ENCODE peak calls at places on chromosome 13, in four cellular contexts. G is cardiac fibroblast, P is BJ, A is OCI-LY7. O is an unnamed sample.

GRCh38 chr13:28356506-28357064 is 138.3 kb downstream of the FLT1 start:
- DNase-seq in G (peak), P (peak), A (no peak), O (no peak)

GRCh38 chr13:32134241-32134801 is 102.7 kb downstream of the FRY start:
- DNase-seq in A (no peak), G (peak), P (no peak), O (no peak)

GRCh38 chr13:97856001-97856675 is 97.3 kb upstream of the IPO5 start:
- DNase-seq in A (no peak), G (peak), P (no peak), O (no peak)

GRCh38 chr13:113926301-113926761 is 47.5 kb downstream of the C13orf46 start:
- DNase-seq in P (peak), G (peak), A (no peak), O (no peak)

GRCh38 chr13:29254971-29255370 is 340.5 kb downstream of the SLC7A1 start:
- DNase-seq in G (no peak), P (no peak), A (no peak), O (no peak)

GRCh38 chr13:34153428-34154180 is 335.7 kb downstream of the RFC3 start:
- DNase-seq in A (no peak), P (no peak), G (no peak), O (no peak)

GRCh38 chr13:76023644-76024043 is 387.5 kb downstream of the LMO7 start:
- DNase-seq in A (no peak), G (peak), P (no peak), O (no peak)

GRCh38 chr13:109465151-109465550 is 321.2 kb downstream of the IRS2 start:
- DNase-seq in A (no peak), P (peak), G (peak), O (no peak)

GRCh38 chr13:36207672-36208071 is 6.7 kb downstream of the SOHLH2 start:
- DNase-seq in P (no peak), A (no peak), G (peak), O (no peak)

GRCh38 chr13:104571161-104571889 is 1505.1 kb upstream of the SLC10A2 start:
- DNase-seq in P (peak), A (no peak), G (peak), O (peak)

GRCh38 chr13:46629811-46630413 is 76.9 kb downstream of the LRCH1 start:
- DNase-seq in A (no peak), P (no peak), G (no peak), O (no peak)

GRCh38 chr13:106612688-106613087 is 44.8 kb upstream of the ARGLU1 start:
- DNase-seq in P (no peak), G (peak), A (no peak), O (no peak)

GRCh38 chr13:97934590-97934989 is 18.9 kb upstream of the IPO5 start:
- DNase-seq in A (no peak), P (no peak), G (no peak), O (no peak)

GRCh38 chr13:99386911-99387788 is 80.0 kb upstream of the GPR183 start:
- DNase-seq in A (peak), P (no peak), G (peak), O (peak)

GRCh38 chr13:113537205-113537604 is 46.7 kb upstream of the DCUN1D2 start:
- DNase-seq in A (no peak), P (no peak), G (no peak), O (no peak)

GRCh38 chr13:74026753-74027152 is 107.5 kb downstream of the KLF12 start:
- DNase-seq in P (no peak), A (peak), G (peak), O (peak)

GRCh38 chr13:102045713-102046112 is 356.1 kb downstream of the FGF14 start:
- DNase-seq in P (no peak), A (no peak), G (no peak), O (no peak)

GRCh38 chr13:32811297-32811800 is 204.9 kb upstream of the KL start:
- DNase-seq in G (no peak), A (no peak), P (peak), O (peak)

GRCh38 chr13:34459856-34460255 is 482.2 kb upstream of the NBEA start:
- DNase-seq in A (no peak), P (no peak), G (peak), O (no peak)

GRCh38 chr13:21385710-21386109 is 73.4 kb downstream of the ZDHHC20 start:
- DNase-seq in G (no peak), P (no peak), A (no peak), O (no peak)

GRCh38 chr13:105083986-105084385 is 1451.5 kb downstream of the EFNB2 start:
- DNase-seq in G (no peak), A (no peak), P (no peak), O (no peak)

GRCh38 chr13:42876270-42876714 is 94.9 kb downstream of the FAM216B start:
- DNase-seq in A (no peak), P (no peak), G (peak), O (no peak)

GRCh38 chr13:60229708-60230272 is 66.1 kb upstream of the DIAPH3 start:
- DNase-seq in G (no peak), A (no peak), P (no peak), O (no peak)

DNA sequence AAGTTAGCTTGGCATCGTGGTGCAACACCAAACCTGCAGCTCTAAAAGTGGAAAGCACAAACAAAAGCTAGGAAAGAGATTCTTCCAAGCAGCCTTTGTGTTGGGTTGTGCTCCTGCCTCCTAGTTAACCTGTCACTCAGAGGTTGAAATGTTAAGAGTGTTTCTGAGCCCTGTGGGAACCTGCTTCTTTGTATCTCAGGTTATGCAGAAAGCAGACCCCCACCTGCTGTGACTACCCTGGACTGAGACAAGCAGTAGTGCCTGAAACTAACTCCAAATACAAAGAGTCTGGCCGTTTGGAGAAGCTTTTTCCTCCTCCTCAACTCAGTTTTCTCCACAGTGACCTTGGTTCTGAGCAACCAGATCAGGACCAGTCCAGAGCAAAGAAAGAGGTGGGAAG is 158.4 kb upstream of the CSNK1A1L start:
- DNase-seq in A (no peak), G (no peak), P (no peak), O (no peak)
- TF ChIP-seq CTCF in A (no peak), G (no peak), P (no peak), O (no peak)

GRCh38 chr13:49641810-49642291 is 13.5 kb downstream of the ARL11 start:
- DNase-seq in A (no peak), P (peak), G (peak), O (no peak)

GRCh38 chr13:49635599-49636433 is 7.5 kb downstream of the ARL11 start:
- DNase-seq in G (peak), A (no peak), P (no peak), O (peak)

GRCh38 chr13:49637989-49638388 is 9.7 kb downstream of the ARL11 start:
- DNase-seq in A (no peak), G (no peak), P (no peak), O (no peak)

GRCh38 chr13:49636705-49637104 is 8.4 kb downstream of the ARL11 start:
- DNase-seq in G (no peak), A (no peak), P (no peak), O (no peak)

GRCh38 chr13:49638416-49639072 is 10.2 kb downstream of the ARL11 start:
- DNase-seq in P (no peak), A (no peak), G (peak), O (no peak)
- TF ChIP-seq CTCF in P (no peak), A (no peak), G (no peak), O (no peak)

GRCh38 chr13:39296193-39296592 is 257.9 kb downstream of the NHLRC3 start:
- DNase-seq in P (no peak), A (no peak), G (no peak), O (no peak)

GRCh38 chr13:39297664-39298171 is 259.5 kb downstream of the NHLRC3 start:
- DNase-seq in G (peak), P (no peak), A (no peak), O (no peak)

GRCh38 chr13:39302855-39303254 is 264.6 kb downstream of the NHLRC3 start:
- DNase-seq in G (no peak), P (no peak), A (no peak), O (no peak)

GRCh38 chr13:39297023-39297422 is 258.8 kb downstream of the NHLRC3 start:
- DNase-seq in G (no peak), A (no peak), P (no peak), O (no peak)
- TF ChIP-seq CTCF in G (no peak), A (no peak), P (no peak), O (no peak)

GRCh38 chr13:27177852-27178251 is 6.2 kb upstream of the USP12 start:
- DNase-seq in P (no peak), G (no peak), A (no peak), O (no peak)
- TF ChIP-seq CTCF in P (no peak), G (no peak), A (peak), O (no peak)

GRCh38 chr13:51867062-51867461 is 5.3 kb downstream of the CCDC70 start:
- DNase-seq in A (no peak), G (no peak), P (no peak), O (no peak)

GRCh38 chr13:51861728-51862300 is at the start of gene CCDC70:
- DNase-seq in G (peak), P (no peak), A (no peak), O (peak)

GRCh38 chr13:51862965-51863364 is 1.2 kb downstream of the CCDC70 start:
- DNase-seq in A (no peak), G (no peak), P (no peak), O (peak)

GRCh38 chr13:51869921-51870320 is 8.2 kb downstream of the CCDC70 start:
- DNase-seq in G (no peak), A (no peak), P (no peak), O (no peak)

GRCh38 chr13:51865838-51866237 is 4.1 kb downstream of the CCDC70 start:
- DNase-seq in G (no peak), A (no peak), P (no peak), O (no peak)
- TF ChIP-seq CTCF in G (no peak), A (no peak), P (no peak), O (no peak)

DNA sequence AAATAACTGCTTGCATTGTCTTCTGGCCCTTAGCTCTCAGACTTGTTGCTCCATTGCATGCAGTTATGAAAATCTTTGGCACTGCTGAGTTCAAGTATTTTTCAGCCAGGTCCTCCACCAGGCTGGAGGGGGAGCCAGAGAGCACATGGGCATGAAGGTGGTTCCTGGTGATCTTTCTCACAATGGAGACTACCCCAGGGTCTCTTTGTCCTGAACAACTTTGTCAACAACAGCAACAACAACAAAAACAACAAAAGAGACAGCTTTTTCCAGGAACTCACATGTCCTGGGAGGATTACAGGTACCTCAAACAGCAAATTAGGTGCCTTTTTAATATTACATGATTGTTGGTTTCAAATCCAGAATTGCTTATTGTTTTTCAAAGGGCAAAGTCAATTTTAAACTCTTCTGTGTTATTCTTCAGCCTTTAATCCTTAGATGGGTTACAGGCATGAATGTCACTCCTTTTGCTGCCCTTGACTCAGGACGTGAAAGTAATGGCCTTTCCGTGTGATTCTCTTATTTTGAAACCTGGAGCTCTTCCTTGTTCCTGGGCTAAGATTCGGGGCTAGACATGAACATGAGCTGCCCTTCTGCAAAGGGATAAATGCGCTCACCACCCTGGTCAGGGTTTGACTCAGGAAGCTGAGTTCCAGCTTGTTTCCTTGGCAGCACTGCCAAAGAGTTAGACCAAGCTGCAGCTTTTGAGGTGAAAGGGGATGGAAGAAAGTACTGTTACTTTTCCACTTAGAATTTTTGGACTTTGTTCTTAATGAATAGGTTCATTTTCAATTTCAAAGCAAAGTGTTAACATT is 1.8 kb downstream of the RGCC start:
- DNase-seq in P (no peak), A (peak), G (peak), O (peak)
- TF ChIP-seq CTCF in P (peak), A (peak), G (peak), O (peak)

DNA sequence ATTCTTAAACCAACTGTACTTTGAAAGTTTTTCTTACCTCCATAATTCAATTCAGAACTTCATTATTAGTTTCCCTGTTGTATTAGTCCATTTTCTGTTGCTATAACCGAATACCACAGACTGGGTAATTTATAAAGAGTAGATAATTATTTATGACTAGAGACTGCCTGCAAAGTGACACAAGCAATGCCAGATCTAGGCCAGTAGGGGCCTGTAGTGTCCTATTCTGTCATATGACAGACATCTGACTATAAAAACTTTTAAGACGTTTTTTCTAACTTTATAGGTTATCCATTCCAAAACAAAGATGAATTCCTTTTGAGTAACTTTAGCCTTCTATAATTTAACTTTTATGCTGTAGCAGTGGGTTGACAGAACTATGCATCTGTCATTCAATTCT is 2783.8 kb downstream of the PCDH9 start:
- DNase-seq in P (no peak), G (peak), A (no peak), O (no peak)
- TF ChIP-seq CTCF in P (peak), G (peak), A (peak), O (no peak)

DNA sequence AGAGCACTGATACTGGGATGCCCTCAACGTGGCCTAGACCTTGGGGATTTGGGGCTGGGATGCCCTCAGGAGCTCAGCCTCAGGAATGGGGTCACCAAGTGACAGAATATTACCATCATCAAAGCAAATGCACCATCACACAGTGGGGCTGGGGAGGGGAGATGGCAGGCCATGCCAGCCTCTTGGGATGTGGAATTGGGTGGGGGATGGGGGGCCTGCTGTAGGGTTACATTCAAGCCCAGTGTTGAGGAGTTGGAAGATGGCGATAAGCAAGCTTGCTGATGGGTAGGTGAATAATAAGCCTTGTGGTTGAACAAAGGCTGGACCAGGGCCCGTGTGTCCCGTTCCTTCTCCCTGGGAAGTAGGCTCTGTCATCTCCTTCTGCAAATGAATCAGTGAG is 69.1 kb upstream of the GPR12 start:
- DNase-seq in A (no peak), G (no peak), P (no peak), O (no peak)
- TF ChIP-seq CTCF in A (no peak), G (no peak), P (no peak), O (no peak)